ENCODE peak calls at places on chromosomes 4 and X, in four cellular contexts. O is SK-N-SH, N is GM12878, X is H1. A is an unnamed sample.
A peak's percentile ranks its signal among the peaks of the same experiment; 100 is the strongest.

GRCh38 chr4:125045311-125045710 is 269.4 kb upstream of the FAT4 start:
- DNase-seq in X (no peak), N (no peak), O (no peak), A (no peak)

GRCh38 chrX:40603446-40603845 is 19.8 kb upstream of the MPC1L start:
- DNase-seq in O (no peak), X (no peak), N (no peak), A (no peak)

GRCh38 chrX:10158279-10158939 is 1.6 kb downstream of the CLCN4 start:
- DNase-seq in N (no peak), O (peak; percentile 84), X (no peak), A (no peak)

GRCh38 chr4:10115657-10116624 is 658 bp downstream of the WDR1 start:
- DNase-seq in O (peak; percentile 74), N (peak; percentile 23), X (no peak), A (peak; percentile 83)

GRCh38 chr4:105921301-105921700 is 26.0 kb downstream of the NPNT start:
- DNase-seq in O (no peak), X (no peak), N (no peak), A (no peak)

GRCh38 chr4:117137143-117137542 is 51.8 kb upstream of the TRAM1L1 start:
- DNase-seq in O (no peak), X (no peak), N (no peak), A (no peak)

GRCh38 chr4:79390890-79391289 is 17.1 kb downstream of the GK2 start:
- DNase-seq in O (no peak), X (no peak), N (no peak), A (no peak)

GRCh38 chrX:69028761-69029120 is 136.5 kb downstream of the PJA1 start:
- DNase-seq in X (no peak), O (no peak), N (no peak), A (no peak)

GRCh38 chr4:78568640-78569261 is 17.2 kb downstream of the ANXA3 start:
- DNase-seq in O (no peak), N (peak; percentile 40), X (no peak), A (no peak)

GRCh38 chrX:104084063-104084462 is 8.0 kb upstream of the TMSB15C start:
- DNase-seq in N (no peak), X (no peak), O (no peak), A (no peak)

GRCh38 chrX:68508799-68509198 is 9.9 kb downstream of the YIPF6 start:
- DNase-seq in O (no peak), X (no peak), N (no peak), A (peak; percentile 26)

GRCh38 chr4:77921701-77922100 is 59.1 kb downstream of the MRPL1 start:
- DNase-seq in X (no peak), N (no peak), O (no peak), A (no peak)

GRCh38 chr4:120723105-120723504 is 199.4 kb downstream of the PRDM5 start:
- DNase-seq in N (no peak), X (no peak), O (no peak), A (no peak)

GRCh38 chrX:31590581-31591113 is 518.8 kb upstream of the FTHL17 start:
- DNase-seq in O (no peak), X (no peak), N (no peak), A (peak; percentile 32)

GRCh38 chrX:153465691-153466380 is 4.5 kb downstream of the HAUS7 start:
- DNase-seq in X (no peak), O (no peak), N (no peak), A (no peak)

GRCh38 chr4:1244081-1244977 is 4.6 kb downstream of the CTBP1 start:
- DNase-seq in O (peak; percentile 28), N (no peak), X (no peak), A (peak; percentile 8)

GRCh38 chr4:2630556-2631273 is 94.3 kb downstream of the FAM193A start:
- DNase-seq in X (no peak), N (no peak), O (no peak), A (no peak)

GRCh38 chr4:26715636-26716242 is 131.9 kb downstream of the TBC1D19 start:
- DNase-seq in X (no peak), O (no peak), N (no peak), A (no peak)

GRCh38 chr4:10111067-10111801 is 5.4 kb downstream of the WDR1 start:
- DNase-seq in O (no peak), N (no peak), X (no peak), A (no peak)

GRCh38 chr4:152348670-152349069 is 187.2 kb downstream of the FBXW7 start:
- DNase-seq in N (no peak), X (no peak), O (peak; percentile 10), A (no peak)

GRCh38 chr4:26157541-26157940 is 163.3 kb upstream of the RBPJ start:
- DNase-seq in O (no peak), N (no peak), X (no peak), A (no peak)

GRCh38 chrX:53255738-53256191 is 25.6 kb downstream of the IQSEC2 start:
- DNase-seq in X (no peak), O (peak; percentile 52), N (no peak), A (peak; percentile 90)

GRCh38 chr4:1204286-1204827 is 32.0 kb upstream of the SPON2 start:
- DNase-seq in X (no peak), O (peak; percentile 27), N (no peak), A (no peak)

GRCh38 chrX:150581093-150581775 is 12.8 kb downstream of the MTM1 start:
- DNase-seq in X (no peak), O (no peak), N (no peak), A (no peak)

GRCh38 chr4:137533855-137534254 is 1.6 kb upstream of the PCDH18 start:
- DNase-seq in O (no peak), N (no peak), X (no peak), A (no peak)

GRCh38 chrX:21666252-21666651 is 8.1 kb upstream of the KLHL34 start:
- DNase-seq in N (no peak), O (no peak), X (no peak), A (no peak)

GRCh38 chr4:158280856-158281255 is 70.6 kb downstream of the TMEM144 start:
- DNase-seq in O (peak; percentile 29), X (no peak), N (no peak), A (no peak)

GRCh38 chrX:119880552-119881437 is 9.2 kb downstream of the NDUFA1 start:
- DNase-seq in N (peak; percentile 35), O (peak; percentile 71), X (no peak), A (peak; percentile 57)

GRCh38 chrX:20521245-20521644 is 254.5 kb upstream of the RPS6KA3 start:
- DNase-seq in X (no peak), O (no peak), N (no peak), A (no peak)

GRCh38 chr4:73730292-73730691 is 10.1 kb upstream of the CXCL8 start:
- DNase-seq in N (no peak), O (no peak), X (no peak), A (no peak)

GRCh38 chr4:73883306-73883705 is 14.1 kb downstream of the CXCL1 start:
- DNase-seq in N (no peak), X (no peak), O (no peak), A (no peak)

DNA sequence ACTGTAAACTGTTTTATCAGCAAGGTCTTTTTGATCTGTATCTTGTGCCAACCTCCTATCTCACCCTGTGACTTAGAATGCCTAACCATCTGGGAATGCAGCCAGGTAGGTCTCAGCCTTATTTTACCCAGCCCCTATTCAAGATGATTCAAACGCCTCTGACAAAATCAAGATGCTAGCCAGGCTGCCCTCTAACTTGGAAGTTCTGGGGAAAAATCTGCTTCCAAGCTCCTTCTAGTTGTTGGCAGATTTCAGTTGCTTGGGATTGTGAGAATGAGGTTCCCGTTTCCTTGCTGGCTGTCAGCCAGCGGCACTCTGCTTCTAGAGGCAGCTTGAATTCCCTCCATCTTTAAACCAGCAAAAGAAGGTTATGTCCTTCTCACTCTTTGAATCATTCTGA is 34.7 kb downstream of the LUZP4 start:
- DNase-seq in N (no peak), X (no peak), O (no peak), A (no peak)
- TF ChIP-seq NRF1 in N (no peak), X (no peak), O (no peak), A (no peak)

GRCh38 chrX:133097031-133097430 is at the start of gene USP26:
- DNase-seq in N (no peak), X (no peak), O (no peak), A (no peak)
- TF ChIP-seq NRF1 in N (no peak), X (no peak), O (no peak), A (no peak)

DNA sequence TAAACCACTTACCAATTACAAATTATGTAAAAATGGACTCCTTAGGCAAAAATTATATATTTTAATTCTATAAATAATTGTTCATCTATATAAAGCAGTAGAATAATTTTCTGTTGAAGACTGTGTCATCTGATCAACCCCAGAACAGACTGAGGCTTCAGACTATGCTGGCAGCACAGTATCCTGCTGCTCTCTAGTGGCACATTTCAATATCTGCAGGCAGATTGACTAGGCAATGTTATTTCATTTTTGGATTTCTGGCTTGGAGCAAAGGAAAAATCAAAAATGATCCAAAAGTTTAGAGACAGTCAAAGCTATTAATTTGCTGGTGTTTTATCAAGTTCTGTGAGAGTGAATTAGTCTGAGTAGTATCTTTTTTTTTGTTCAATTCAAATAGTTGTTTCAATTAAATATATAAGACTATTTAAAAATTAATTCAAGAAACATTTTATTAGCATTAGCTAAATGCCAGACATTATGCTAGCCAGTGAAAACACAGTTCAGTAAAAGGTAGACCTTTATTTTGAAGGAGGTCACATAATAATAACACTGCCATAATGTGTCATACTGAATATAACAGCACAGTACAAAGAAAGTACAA is 21.3 kb upstream of the SULT1E1 start:
- DNase-seq in N (no peak), O (peak; percentile 10), X (no peak), A (peak; percentile 10)
- TF ChIP-seq NRF1 in N (no peak), O (no peak), X (no peak), A (no peak)

GRCh38 chr4:84878541-84878940 is 87.9 kb downstream of the WDFY3 start:
- DNase-seq in X (no peak), N (no peak), O (no peak), A (no peak)

GRCh38 chr4:84875636-84876371 is 90.7 kb downstream of the WDFY3 start:
- DNase-seq in O (no peak), N (no peak), X (no peak), A (no peak)

GRCh38 chr4:84878090-84878489 is 88.4 kb downstream of the WDFY3 start:
- DNase-seq in N (no peak), O (no peak), X (no peak), A (no peak)

GRCh38 chr4:84879651-84880200 is 86.8 kb downstream of the WDFY3 start:
- DNase-seq in O (no peak), X (no peak), N (no peak), A (no peak)

DNA sequence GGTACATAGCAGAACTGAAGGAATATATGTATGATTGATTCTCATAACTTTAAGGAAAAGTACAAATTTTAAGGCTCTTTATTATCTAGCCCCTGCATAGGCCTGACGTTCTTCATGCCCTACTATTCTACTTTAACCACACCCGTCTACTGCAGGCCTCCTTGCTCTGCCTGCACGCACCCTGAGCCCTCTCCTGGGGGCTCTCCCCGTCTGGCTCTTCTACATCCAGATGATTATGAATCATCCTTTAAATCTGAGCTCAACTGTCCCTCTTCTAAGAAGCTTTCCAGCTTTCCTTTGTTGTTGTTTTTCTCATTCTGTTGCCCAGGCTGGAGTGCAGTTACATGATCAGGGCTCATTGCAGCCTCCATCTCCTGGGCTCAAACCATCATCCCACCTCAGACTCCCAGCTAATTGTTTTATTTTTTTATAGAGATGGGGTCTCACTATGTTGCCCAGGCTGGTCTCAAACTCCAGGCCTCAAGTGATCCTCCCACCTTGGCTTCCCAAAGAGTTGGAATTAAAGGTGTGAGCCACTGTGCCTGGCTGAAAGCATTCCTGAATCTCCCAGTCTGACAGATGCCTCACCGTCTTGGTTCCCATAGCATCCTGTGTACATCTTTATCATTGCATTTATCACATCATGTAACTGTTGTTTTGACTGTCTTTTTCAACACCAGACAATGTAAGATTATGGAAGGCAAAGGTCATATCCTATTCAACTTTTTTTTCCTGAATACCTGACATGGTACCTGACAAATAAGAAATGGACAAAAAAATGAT is 89.2 kb downstream of the WDFY3 start:
- DNase-seq in X (no peak), N (no peak), O (no peak), A (no peak)
- TF ChIP-seq NRF1 in X (no peak), N (no peak), O (no peak), A (no peak)

GRCh38 chr4:164438321-164438720 is 315.6 kb upstream of the SMIM31 start:
- DNase-seq in X (no peak), O (no peak), N (no peak), A (no peak)
- TF ChIP-seq NRF1 in X (no peak), O (no peak), N (no peak), A (no peak)

A was measured in K562.